ENCODE peak calls at places on chromosomes 3 and 15, in six cellular contexts. One of them, this sample, is unnamed. For H3K27me3 and H3K36me3, the result is how much of the 10 kb centered on the place peaks cover.

GRCh38 chr3:127775398-127776109 is 46.8 kb downstream of the MGLL start:
- DNase-seq in left ventricle myocardium inferior: peak
- DNase-seq in psoas muscle: peak
- DNase-seq in aorta: peak
- DNase-seq in IMR-90: peak
- DNase-seq in naive thymus-derived CD4-positive, alpha-beta T cell: no peak
- DNase-seq in this sample: peak

GRCh38 chr3:106533097-106533496 is 664.3 kb upstream of the CBLB start:
- DNase-seq in left ventricle myocardium inferior: no peak
- DNase-seq in psoas muscle: no peak
- DNase-seq in aorta: no peak
- DNase-seq in IMR-90: no peak
- DNase-seq in naive thymus-derived CD4-positive, alpha-beta T cell: no peak
- DNase-seq in this sample: no peak

GRCh38 chr15:48177383-48177874 is 666 bp downstream of the MYEF2 start:
- DNase-seq in left ventricle myocardium inferior: no peak
- DNase-seq in psoas muscle: no peak
- DNase-seq in aorta: no peak
- DNase-seq in IMR-90: peak
- DNase-seq in naive thymus-derived CD4-positive, alpha-beta T cell: peak
- DNase-seq in this sample: peak

GRCh38 chr15:100714749-100715342 is 112.5 kb downstream of the ASB7 start:
- DNase-seq in left ventricle myocardium inferior: no peak
- DNase-seq in psoas muscle: no peak
- DNase-seq in aorta: no peak
- DNase-seq in IMR-90: no peak
- DNase-seq in naive thymus-derived CD4-positive, alpha-beta T cell: no peak
- DNase-seq in this sample: no peak

GRCh38 chr15:25773248-25773647 is 89.9 kb downstream of the ATP10A start:
- DNase-seq in left ventricle myocardium inferior: no peak
- DNase-seq in psoas muscle: no peak
- DNase-seq in aorta: no peak
- DNase-seq in IMR-90: no peak
- DNase-seq in naive thymus-derived CD4-positive, alpha-beta T cell: no peak
- DNase-seq in this sample: no peak

GRCh38 chr3:58524326-58524888 is 12.6 kb downstream of the ACOX2 start:
- DNase-seq in left ventricle myocardium inferior: no peak
- DNase-seq in psoas muscle: no peak
- DNase-seq in aorta: no peak
- DNase-seq in IMR-90: no peak
- DNase-seq in naive thymus-derived CD4-positive, alpha-beta T cell: no peak
- DNase-seq in this sample: no peak

GRCh38 chr3:5899040-5899439 is 711.5 kb downstream of the EDEM1 start:
- DNase-seq in left ventricle myocardium inferior: no peak
- DNase-seq in psoas muscle: no peak
- DNase-seq in aorta: no peak
- DNase-seq in IMR-90: no peak
- DNase-seq in naive thymus-derived CD4-positive, alpha-beta T cell: no peak
- DNase-seq in this sample: no peak

GRCh38 chr15:31434418-31435255 is 108.0 kb downstream of the KLF13 start:
- DNase-seq in left ventricle myocardium inferior: peak
- DNase-seq in psoas muscle: peak
- DNase-seq in aorta: peak
- DNase-seq in IMR-90: peak
- DNase-seq in naive thymus-derived CD4-positive, alpha-beta T cell: peak
- DNase-seq in this sample: no peak

GRCh38 chr3:24042174-24042878 is 97.2 kb downstream of the NR1D2 start:
- DNase-seq in left ventricle myocardium inferior: no peak
- DNase-seq in psoas muscle: no peak
- DNase-seq in aorta: no peak
- DNase-seq in IMR-90: peak
- DNase-seq in naive thymus-derived CD4-positive, alpha-beta T cell: no peak
- DNase-seq in this sample: no peak

GRCh38 chr3:58998476-58999117 is 51.2 kb downstream of the CFAP20DC start:
- DNase-seq in left ventricle myocardium inferior: no peak
- DNase-seq in psoas muscle: no peak
- DNase-seq in aorta: no peak
- DNase-seq in IMR-90: peak
- DNase-seq in naive thymus-derived CD4-positive, alpha-beta T cell: no peak
- DNase-seq in this sample: peak

GRCh38 chr3:4750306-4751056 is 228.8 kb upstream of the BHLHE40 start:
- DNase-seq in left ventricle myocardium inferior: no peak
- DNase-seq in psoas muscle: no peak
- DNase-seq in aorta: no peak
- DNase-seq in IMR-90: peak
- DNase-seq in naive thymus-derived CD4-positive, alpha-beta T cell: peak
- DNase-seq in this sample: no peak

GRCh38 chr3:13574083-13574797 is 25.3 kb downstream of the FBLN2 start:
- DNase-seq in left ventricle myocardium inferior: no peak
- DNase-seq in psoas muscle: peak
- DNase-seq in aorta: no peak
- DNase-seq in IMR-90: no peak
- DNase-seq in naive thymus-derived CD4-positive, alpha-beta T cell: no peak
- DNase-seq in this sample: no peak

GRCh38 chr15:92936138-92936537 is 36.0 kb downstream of the CHD2 start:
- DNase-seq in left ventricle myocardium inferior: no peak
- DNase-seq in psoas muscle: no peak
- DNase-seq in aorta: no peak
- DNase-seq in IMR-90: no peak
- DNase-seq in naive thymus-derived CD4-positive, alpha-beta T cell: no peak
- DNase-seq in this sample: no peak

GRCh38 chr3:3134750-3135448 is 8.2 kb downstream of the TRNT1 start:
- DNase-seq in left ventricle myocardium inferior: no peak
- DNase-seq in psoas muscle: no peak
- DNase-seq in aorta: no peak
- DNase-seq in IMR-90: peak
- DNase-seq in naive thymus-derived CD4-positive, alpha-beta T cell: no peak
- DNase-seq in this sample: no peak

GRCh38 chr3:62371735-62372591 is 1.4 kb downstream of the FEZF2 start:
- DNase-seq in left ventricle myocardium inferior: no peak
- DNase-seq in psoas muscle: peak
- DNase-seq in aorta: no peak
- DNase-seq in IMR-90: no peak
- DNase-seq in naive thymus-derived CD4-positive, alpha-beta T cell: no peak
- DNase-seq in this sample: no peak
- H3K4me3 ChIP-seq in left ventricle myocardium inferior: peak
- H3K4me3 ChIP-seq in psoas muscle: peak
- H3K4me3 ChIP-seq in aorta: no peak
- H3K4me3 ChIP-seq in IMR-90: no peak
- H3K4me3 ChIP-seq in naive thymus-derived CD4-positive, alpha-beta T cell: no peak
- H3K4me3 ChIP-seq in this sample: no peak

DNA sequence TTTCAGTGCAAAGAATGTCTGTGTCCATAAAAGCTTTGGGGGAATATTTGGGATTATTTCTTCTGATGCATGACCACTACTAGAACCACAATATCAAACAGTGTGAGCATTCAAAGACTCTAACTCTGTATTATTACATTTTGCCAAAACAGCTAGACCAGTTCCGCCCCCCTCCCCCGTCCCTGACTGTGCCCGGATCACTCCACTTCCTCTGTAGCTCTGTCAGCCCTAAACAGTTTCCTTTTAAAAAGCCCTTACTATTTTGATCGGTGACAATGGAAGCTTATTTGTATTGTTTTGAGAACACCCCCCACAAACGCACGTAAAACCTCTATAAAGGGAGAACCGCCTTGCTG is 36.6 kb upstream of the EPHB3 start:
- DNase-seq in left ventricle myocardium inferior: no peak
- DNase-seq in psoas muscle: no peak
- DNase-seq in aorta: no peak
- DNase-seq in IMR-90: no peak
- DNase-seq in naive thymus-derived CD4-positive, alpha-beta T cell: peak
- DNase-seq in this sample: no peak
- H3K27me3 ChIP-seq in left ventricle myocardium inferior: half or more
- H3K27me3 ChIP-seq in psoas muscle: under half
- H3K27me3 ChIP-seq in aorta: under half
- H3K27me3 ChIP-seq in IMR-90: under half
- H3K27me3 ChIP-seq in naive thymus-derived CD4-positive, alpha-beta T cell: under half
- H3K27me3 ChIP-seq in this sample: under half

GRCh38 chr15:39591896-39592315 is 11.0 kb downstream of the THBS1 start:
- DNase-seq in left ventricle myocardium inferior: no peak
- DNase-seq in psoas muscle: no peak
- DNase-seq in aorta: no peak
- DNase-seq in IMR-90: peak
- DNase-seq in naive thymus-derived CD4-positive, alpha-beta T cell: no peak
- DNase-seq in this sample: no peak
- H3K36me3 ChIP-seq in left ventricle myocardium inferior: half or more
- H3K36me3 ChIP-seq in psoas muscle: under half
- H3K36me3 ChIP-seq in aorta: under half
- H3K36me3 ChIP-seq in IMR-90: half or more
- H3K36me3 ChIP-seq in naive thymus-derived CD4-positive, alpha-beta T cell: under half
- H3K36me3 ChIP-seq in this sample: under half

DNA sequence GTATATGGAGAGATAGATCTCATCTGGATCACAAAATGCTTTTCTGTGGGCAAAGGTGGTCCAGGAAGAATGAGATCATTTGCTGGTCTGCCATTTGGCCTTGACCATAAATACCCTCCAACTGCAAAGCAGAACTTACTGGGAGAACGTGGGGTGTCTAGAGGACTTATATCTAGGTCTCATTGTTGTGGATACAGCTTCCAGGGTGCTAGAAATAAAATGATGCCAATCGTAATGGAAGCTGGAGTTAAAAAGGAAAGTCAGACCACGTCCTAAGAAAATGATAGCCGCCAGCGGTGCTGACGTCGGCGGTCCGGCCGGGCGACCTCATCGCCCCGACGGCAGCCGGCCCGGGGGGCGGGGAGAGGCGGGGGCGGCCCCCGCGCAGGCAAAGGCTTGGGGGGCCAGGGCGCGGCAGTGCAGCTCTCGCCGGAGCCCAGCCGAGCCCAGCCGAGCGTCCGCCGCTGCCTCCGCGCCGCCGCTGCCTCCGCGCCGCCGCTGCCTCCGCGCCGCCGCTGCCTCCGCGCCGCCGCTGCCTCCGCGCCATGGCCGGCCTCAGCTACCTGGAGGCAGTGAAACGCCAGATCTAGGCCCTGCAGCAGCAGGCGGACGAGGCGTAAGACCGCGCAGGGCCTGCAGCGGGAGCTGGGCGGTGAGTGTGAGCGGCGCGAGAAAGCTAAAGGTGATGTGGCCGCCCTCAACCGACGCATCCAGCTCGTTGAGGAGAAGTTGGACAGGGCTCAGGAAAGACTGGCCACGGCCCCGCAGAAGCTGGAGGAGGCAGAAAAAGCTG is 89.5 kb downstream of the EOMES start:
- DNase-seq in left ventricle myocardium inferior: peak
- DNase-seq in psoas muscle: peak
- DNase-seq in aorta: peak
- DNase-seq in IMR-90: peak
- DNase-seq in naive thymus-derived CD4-positive, alpha-beta T cell: peak
- DNase-seq in this sample: no peak
- H3K4me3 ChIP-seq in left ventricle myocardium inferior: peak
- H3K4me3 ChIP-seq in psoas muscle: peak
- H3K4me3 ChIP-seq in aorta: peak
- H3K4me3 ChIP-seq in IMR-90: peak
- H3K4me3 ChIP-seq in naive thymus-derived CD4-positive, alpha-beta T cell: peak
- H3K4me3 ChIP-seq in this sample: peak

GRCh38 chr3:112789787-112790186 is 56.9 kb downstream of the CD200R1L start:
- DNase-seq in left ventricle myocardium inferior: no peak
- DNase-seq in psoas muscle: no peak
- DNase-seq in aorta: no peak
- DNase-seq in IMR-90: peak
- DNase-seq in naive thymus-derived CD4-positive, alpha-beta T cell: no peak
- DNase-seq in this sample: no peak
- H3K27me3 ChIP-seq in left ventricle myocardium inferior: under half
- H3K27me3 ChIP-seq in psoas muscle: under half
- H3K27me3 ChIP-seq in aorta: under half
- H3K27me3 ChIP-seq in IMR-90: under half
- H3K27me3 ChIP-seq in naive thymus-derived CD4-positive, alpha-beta T cell: under half
- H3K27me3 ChIP-seq in this sample: under half

GRCh38 chr3:174169736-174170135 is 689.4 kb upstream of the NAALADL2 start:
- DNase-seq in left ventricle myocardium inferior: no peak
- DNase-seq in psoas muscle: no peak
- DNase-seq in aorta: no peak
- DNase-seq in IMR-90: no peak
- DNase-seq in naive thymus-derived CD4-positive, alpha-beta T cell: no peak
- DNase-seq in this sample: no peak

GRCh38 chr3:174170248-174170647 is 688.9 kb upstream of the NAALADL2 start:
- DNase-seq in left ventricle myocardium inferior: no peak
- DNase-seq in psoas muscle: no peak
- DNase-seq in aorta: no peak
- DNase-seq in IMR-90: peak
- DNase-seq in naive thymus-derived CD4-positive, alpha-beta T cell: no peak
- DNase-seq in this sample: no peak

GRCh38 chr3:174168026-174168425 is 691.1 kb upstream of the NAALADL2 start:
- DNase-seq in left ventricle myocardium inferior: no peak
- DNase-seq in psoas muscle: no peak
- DNase-seq in aorta: no peak
- DNase-seq in IMR-90: no peak
- DNase-seq in naive thymus-derived CD4-positive, alpha-beta T cell: no peak
- DNase-seq in this sample: no peak

DNA sequence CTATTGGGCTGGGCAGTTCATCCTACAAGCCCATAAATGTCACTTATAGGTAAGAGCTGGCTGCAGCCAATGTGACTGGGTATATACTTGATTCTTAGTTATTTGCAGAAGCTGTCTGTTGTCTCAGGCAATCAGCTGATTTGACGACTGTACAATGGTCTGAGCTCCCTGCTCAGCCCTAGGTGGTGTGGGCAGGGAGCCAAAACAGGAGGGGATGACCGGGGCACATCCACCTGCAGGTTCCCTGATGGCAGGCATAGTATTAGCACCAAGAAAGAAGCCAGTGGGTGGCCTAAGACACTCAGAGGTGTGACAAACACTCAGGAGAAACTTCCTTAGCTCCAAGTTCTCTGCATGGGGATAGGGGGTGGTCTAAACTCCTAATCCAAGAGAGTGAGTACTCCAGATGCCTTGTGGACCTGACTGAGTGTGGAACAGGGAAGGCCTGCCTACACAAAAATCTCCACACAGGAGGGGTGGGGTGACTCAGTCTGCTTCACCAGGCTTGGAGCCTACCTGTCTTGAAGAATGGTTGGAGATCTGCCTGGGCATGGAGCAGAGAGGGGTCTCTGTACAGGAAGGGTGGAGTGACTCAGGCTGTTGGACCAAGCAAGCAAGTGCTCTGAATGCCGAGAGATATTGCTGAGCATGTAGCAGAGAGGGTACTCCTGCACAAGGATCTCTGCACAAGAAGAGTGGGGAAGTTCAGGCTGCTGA is 690.4 kb upstream of the NAALADL2 start:
- DNase-seq in left ventricle myocardium inferior: no peak
- DNase-seq in psoas muscle: no peak
- DNase-seq in aorta: no peak
- DNase-seq in IMR-90: no peak
- DNase-seq in naive thymus-derived CD4-positive, alpha-beta T cell: no peak
- DNase-seq in this sample: no peak
- H3K36me3 ChIP-seq in left ventricle myocardium inferior: under half
- H3K36me3 ChIP-seq in psoas muscle: under half
- H3K36me3 ChIP-seq in aorta: under half
- H3K36me3 ChIP-seq in IMR-90: under half
- H3K36me3 ChIP-seq in naive thymus-derived CD4-positive, alpha-beta T cell: under half
- H3K36me3 ChIP-seq in this sample: under half

GRCh38 chr3:29452923-29453277 is 172.0 kb downstream of the RBMS3 start:
- DNase-seq in left ventricle myocardium inferior: no peak
- DNase-seq in psoas muscle: no peak
- DNase-seq in aorta: no peak
- DNase-seq in IMR-90: peak
- DNase-seq in naive thymus-derived CD4-positive, alpha-beta T cell: no peak
- DNase-seq in this sample: no peak
- H3K4me3 ChIP-seq in left ventricle myocardium inferior: no peak
- H3K4me3 ChIP-seq in psoas muscle: peak
- H3K4me3 ChIP-seq in aorta: no peak
- H3K4me3 ChIP-seq in IMR-90: no peak
- H3K4me3 ChIP-seq in naive thymus-derived CD4-positive, alpha-beta T cell: no peak
- H3K4me3 ChIP-seq in this sample: no peak

GRCh38 chr15:57592836-57593420 is 1.2 kb downstream of the MYZAP start:
- DNase-seq in left ventricle myocardium inferior: no peak
- DNase-seq in psoas muscle: no peak
- DNase-seq in aorta: no peak
- DNase-seq in IMR-90: no peak
- DNase-seq in naive thymus-derived CD4-positive, alpha-beta T cell: no peak
- DNase-seq in this sample: no peak
- H3K27me3 ChIP-seq in left ventricle myocardium inferior: under half
- H3K27me3 ChIP-seq in psoas muscle: under half
- H3K27me3 ChIP-seq in aorta: under half
- H3K27me3 ChIP-seq in IMR-90: under half
- H3K27me3 ChIP-seq in naive thymus-derived CD4-positive, alpha-beta T cell: under half
- H3K27me3 ChIP-seq in this sample: under half